ENCODE peak calls at places on chromosome 1, in four cellular contexts. Z is CD4-positive, alpha-beta memory T cell; O is hepatocyte; Q is endodermal cell. R is an unnamed sample. For H3K9me3 and H3K36me3, the result is how much of the 10 kb centered on the place peaks cover.

GRCh38 chr1:202516434-202516877 is 168.0 kb downstream of the PPP1R12B start:
- DNase-seq in Z (no peak), O (no peak), Q (no peak), R (no peak)

GRCh38 chr1:55244476-55245109 is 29.4 kb upstream of the USP24 start:
- DNase-seq in Z (no peak), O (no peak), Q (no peak), R (no peak)

GRCh38 chr1:17023573-17023972 is 11.8 kb upstream of the ATP13A2 start:
- DNase-seq in Z (no peak), O (no peak), Q (peak), R (no peak)

GRCh38 chr1:218557731-218558130 is 212.6 kb downstream of the TGFB2 start:
- DNase-seq in Z (no peak), O (peak), Q (no peak), R (no peak)

GRCh38 chr1:236734141-236734765 is 48.0 kb downstream of the ACTN2 start:
- DNase-seq in Z (no peak), O (no peak), Q (no peak), R (no peak)

GRCh38 chr1:109399326-109399957 is 1.7 kb upstream of the SORT1 start:
- DNase-seq in Z (peak), O (peak), Q (no peak), R (no peak)

GRCh38 chr1:235416662-235417049 is 49.4 kb downstream of the TBCE start:
- DNase-seq in Z (no peak), O (no peak), Q (no peak), R (no peak)

GRCh38 chr1:205077934-205078311 is 6.3 kb downstream of the TMEM81 start:
- DNase-seq in Z (no peak), O (no peak), Q (no peak), R (no peak)

GRCh38 chr1:187714501-187714900 is 885.8 kb downstream of the PLA2G4A start:
- DNase-seq in Z (no peak), O (no peak), Q (no peak), R (no peak)

GRCh38 chr1:91805343-91805801 is 80.6 kb downstream of the TGFBR3 start:
- DNase-seq in Z (no peak), O (no peak), Q (no peak), R (no peak)

GRCh38 chr1:231348442-231348841 is 10.3 kb downstream of the SPRTN start:
- DNase-seq in Z (no peak), O (no peak), Q (no peak), R (no peak)

GRCh38 chr1:46484783-46485490 is 4.7 kb upstream of the DMBX1 start:
- DNase-seq in Z (no peak), O (no peak), Q (peak), R (no peak)

GRCh38 chr1:86747304-86747703 is 42.9 kb downstream of the SH3GLB1 start:
- DNase-seq in Z (no peak), O (no peak), Q (no peak), R (no peak)

GRCh38 chr1:113198806-113199205 is 125.8 kb downstream of the LRIG2 start:
- DNase-seq in Z (no peak), O (no peak), Q (no peak), R (no peak)

GRCh38 chr1:156464335-156464734 is 36.2 kb downstream of the MEF2D start:
- DNase-seq in Z (no peak), O (no peak), Q (peak), R (peak)

GRCh38 chr1:48878191-48878940 is 101.7 kb upstream of the BEND5 start:
- DNase-seq in Z (no peak), O (peak), Q (no peak), R (no peak)

GRCh38 chr1:21337931-21338567 is 47.8 kb upstream of the ECE1 start:
- DNase-seq in Z (no peak), O (peak), Q (no peak), R (peak)

GRCh38 chr1:231423648-231424047 is 1.6 kb upstream of the EGLN1 start:
- DNase-seq in Z (no peak), O (peak), Q (no peak), R (no peak)

GRCh38 chr1:36576118-36576517 is 93.4 kb upstream of the CSF3R start:
- DNase-seq in Z (peak), O (peak), Q (peak), R (no peak)

GRCh38 chr1:180981596-180982387 is 40.9 kb downstream of the STX6 start:
- DNase-seq in Z (peak), O (no peak), Q (peak), R (no peak)

GRCh38 chr1:227793079-227793947 is 22.2 kb upstream of the PRSS38 start:
- DNase-seq in Z (no peak), O (no peak), Q (no peak), R (no peak)

GRCh38 chr1:232577809-232578208 is 52.1 kb downstream of the SIPA1L2 start:
- DNase-seq in Z (peak), O (no peak), Q (no peak), R (no peak)

GRCh38 chr1:25167269-25168192 is 64.8 kb downstream of the SYF2 start:
- DNase-seq in Z (no peak), O (peak), Q (no peak), R (no peak)

GRCh38 chr1:44775930-44776748 is 799 bp downstream of the RPS8 start:
- DNase-seq in Z (no peak), O (peak), Q (no peak), R (peak)

GRCh38 chr1:230095938-230096337 is 28.9 kb downstream of the GALNT2 start:
- DNase-seq in Z (no peak), O (no peak), Q (no peak), R (no peak)

GRCh38 chr1:6358757-6359567 is 34.6 kb downstream of the ACOT7 start:
- DNase-seq in Z (peak), O (peak), Q (no peak), R (no peak)

GRCh38 chr1:29597861-29598260 is 361.5 kb downstream of the PTPRU start:
- DNase-seq in Z (no peak), O (no peak), Q (peak), R (no peak)

GRCh38 chr1:99180343-99180808 is 83.9 kb upstream of the PLPPR4 start:
- DNase-seq in Z (peak), O (peak), Q (peak), R (peak)

GRCh38 chr1:179121159-179121938 is 39.5 kb downstream of the TOR3A start:
- DNase-seq in Z (peak), O (peak), Q (peak), R (no peak)

GRCh38 chr1:222372221-222372620 is 175.7 kb downstream of the HHIPL2 start:
- DNase-seq in Z (no peak), O (no peak), Q (no peak), R (no peak)

GRCh38 chr1:167905671-167906070 is 8.3 kb downstream of the ADCY10 start:
- DNase-seq in Z (no peak), O (no peak), Q (no peak), R (no peak)

GRCh38 chr1:111228748-111229126 is 1.2 kb downstream of the CHI3L2 start:
- DNase-seq in Z (no peak), O (no peak), Q (no peak), R (no peak)
- H3K27ac ChIP-seq in Z (no peak), O (peak), Q (no peak), R (peak)

GRCh38 chr1:152441756-152442155 is 27.7 kb upstream of the CRNN start:
- DNase-seq in Z (no peak), O (no peak), Q (no peak), R (no peak)
- H3K9me3 ChIP-seq in Z (under half), O (under half), Q (half or more), R (under half)

GRCh38 chr1:64744492-64745180 is at the start of gene RAVER2:
- DNase-seq in Z (peak), O (peak), Q (peak), R (peak)
- H3K36me3 ChIP-seq in Z (under half), O (under half), Q (under half), R (under half)

DNA sequence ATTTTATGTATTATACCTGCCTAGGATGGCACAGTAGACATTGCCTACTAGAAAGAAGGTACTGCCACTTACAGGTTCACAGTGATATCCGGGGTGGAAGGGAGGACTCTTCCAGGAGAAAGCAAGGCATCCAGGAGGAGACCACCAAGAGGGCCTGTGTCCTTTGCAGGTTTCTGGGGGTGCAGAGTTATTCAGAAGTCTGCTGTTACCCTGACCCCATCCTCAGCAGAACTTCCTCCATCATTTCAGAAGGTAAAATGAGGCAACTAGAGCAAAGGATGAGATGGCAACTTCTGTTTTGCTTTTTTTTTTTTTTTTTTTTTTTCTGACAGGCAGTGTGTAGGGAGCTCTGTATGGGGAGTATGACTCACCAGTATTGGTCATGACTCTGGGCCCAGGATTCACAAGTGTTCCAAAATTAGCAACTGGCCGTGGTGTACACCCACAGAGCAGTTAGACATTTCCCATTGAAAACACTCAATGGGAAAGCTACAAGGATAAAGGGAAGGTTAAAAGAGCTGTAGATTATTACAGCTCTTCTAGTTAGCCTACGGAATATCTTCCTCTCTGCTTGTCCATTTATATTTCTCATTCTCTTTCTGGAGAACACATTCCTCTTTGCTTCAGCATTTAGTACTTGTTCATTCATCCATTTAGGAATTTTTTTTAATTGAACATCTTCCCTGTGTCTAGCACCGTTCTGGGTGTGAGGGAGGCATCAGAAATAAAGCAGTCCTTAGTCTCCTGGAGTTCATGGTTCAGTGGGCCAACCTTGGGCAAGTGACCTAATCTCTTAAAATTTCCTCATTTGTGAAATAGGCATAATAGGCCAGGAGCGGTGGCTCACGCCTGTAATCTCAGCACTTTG is 50.5 kb upstream of the PPP2R5A start:
- DNase-seq in Z (no peak), O (peak), Q (no peak), R (peak)
- H3K27ac ChIP-seq in Z (no peak), O (peak), Q (no peak), R (peak)

GRCh38 chr1:79614762-79615161 is 608.2 kb upstream of the ADGRL4 start:
- DNase-seq in Z (no peak), O (no peak), Q (no peak), R (no peak)

GRCh38 chr1:79617777-79618176 is 611.2 kb upstream of the ADGRL4 start:
- DNase-seq in Z (no peak), O (no peak), Q (no peak), R (no peak)
- H3K9me3 ChIP-seq in Z (under half), O (under half), Q (under half), R (under half)

GRCh38 chr1:15931884-15932283 is 44.0 kb downstream of the ZBTB17 start:
- DNase-seq in Z (no peak), O (no peak), Q (no peak), R (no peak)
- H3K36me3 ChIP-seq in Z (half or more), O (under half), Q (half or more), R (half or more)

GRCh38 chr1:34868230-34869049 is 8.9 kb upstream of the SMIM12 start:
- DNase-seq in Z (no peak), O (no peak), Q (no peak), R (no peak)
- H3K27ac ChIP-seq in Z (no peak), O (no peak), Q (no peak), R (no peak)

GRCh38 chr1:79089946-79090345 is 83.4 kb upstream of the ADGRL4 start:
- DNase-seq in Z (no peak), O (no peak), Q (no peak), R (no peak)

DNA sequence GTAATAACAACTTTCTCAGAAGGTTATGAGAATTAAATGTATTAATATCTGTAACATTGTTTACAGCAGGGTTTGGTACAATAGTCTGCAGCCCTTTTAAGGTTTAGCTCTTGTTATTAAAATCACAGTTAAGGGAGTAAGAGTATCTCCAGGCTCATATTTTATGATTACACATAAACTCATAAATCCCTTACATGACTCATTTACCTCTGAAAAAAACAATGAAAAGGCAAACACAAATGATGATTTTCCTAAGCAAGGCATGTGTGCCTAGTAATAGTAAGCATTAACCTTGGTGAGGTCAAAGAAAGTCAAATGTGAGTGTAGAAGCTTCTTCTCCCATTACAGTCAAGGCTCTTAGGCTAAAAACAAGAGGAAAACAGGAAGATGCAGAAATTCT is 84.5 kb upstream of the ADGRL4 start:
- DNase-seq in Z (no peak), O (no peak), Q (no peak), R (no peak)
- H3K9me3 ChIP-seq in Z (under half), O (under half), Q (under half), R (under half)